ENCODE peak calls at places on chromosomes 13 and 19, in nine cellular contexts. One of them, this sample, is unnamed. For H3K36me3, the result is how much of the 10 kb centered on the place peaks cover.

GRCh38 chr13:98293570-98294142 is 116.6 kb upstream of the RNF113B start:
- DNase-seq in naive thymus-derived CD4-positive, alpha-beta T cell: no peak
- DNase-seq in CD8-positive, alpha-beta T cell: no peak
- DNase-seq in GM23248: peak
- DNase-seq in esophagus squamous epithelium: no peak
- DNase-seq in mucosa of descending colon: no peak
- DNase-seq in psoas muscle: no peak
- DNase-seq in suprapubic skin: no peak
- DNase-seq in heart left ventricle: no peak
- DNase-seq in this sample: no peak

GRCh38 chr19:47507031-47507430 is 7.8 kb downstream of the NAPA start:
- DNase-seq in mucosa of descending colon: no peak
- DNase-seq in psoas muscle: no peak
- DNase-seq in GM23248: no peak
- DNase-seq in naive thymus-derived CD4-positive, alpha-beta T cell: no peak
- DNase-seq in heart left ventricle: no peak
- DNase-seq in esophagus squamous epithelium: no peak
- DNase-seq in CD8-positive, alpha-beta T cell: no peak
- DNase-seq in suprapubic skin: no peak
- DNase-seq in this sample: no peak

GRCh38 chr19:1232231-1232637 is 5.6 kb downstream of the CBARP start:
- DNase-seq in psoas muscle: no peak
- DNase-seq in naive thymus-derived CD4-positive, alpha-beta T cell: no peak
- DNase-seq in CD8-positive, alpha-beta T cell: no peak
- DNase-seq in esophagus squamous epithelium: no peak
- DNase-seq in heart left ventricle: no peak
- DNase-seq in mucosa of descending colon: no peak
- DNase-seq in suprapubic skin: no peak
- DNase-seq in GM23248: no peak
- DNase-seq in this sample: no peak

GRCh38 chr19:29293736-29294342 is 80.9 kb upstream of the UQCRFS1 start:
- DNase-seq in esophagus squamous epithelium: no peak
- DNase-seq in GM23248: peak
- DNase-seq in suprapubic skin: no peak
- DNase-seq in naive thymus-derived CD4-positive, alpha-beta T cell: no peak
- DNase-seq in psoas muscle: no peak
- DNase-seq in mucosa of descending colon: no peak
- DNase-seq in heart left ventricle: no peak
- DNase-seq in CD8-positive, alpha-beta T cell: no peak
- DNase-seq in this sample: no peak

GRCh38 chr13:91776650-91777193 is 378.3 kb downstream of the GPC5 start:
- DNase-seq in CD8-positive, alpha-beta T cell: no peak
- DNase-seq in heart left ventricle: no peak
- DNase-seq in psoas muscle: no peak
- DNase-seq in esophagus squamous epithelium: no peak
- DNase-seq in mucosa of descending colon: no peak
- DNase-seq in naive thymus-derived CD4-positive, alpha-beta T cell: no peak
- DNase-seq in GM23248: no peak
- DNase-seq in suprapubic skin: no peak
- DNase-seq in this sample: no peak

GRCh38 chr13:20291675-20292074 is 59.6 kb upstream of the GJB6 start:
- DNase-seq in naive thymus-derived CD4-positive, alpha-beta T cell: no peak
- DNase-seq in CD8-positive, alpha-beta T cell: no peak
- DNase-seq in heart left ventricle: no peak
- DNase-seq in esophagus squamous epithelium: no peak
- DNase-seq in suprapubic skin: no peak
- DNase-seq in mucosa of descending colon: no peak
- DNase-seq in psoas muscle: no peak
- DNase-seq in GM23248: no peak
- DNase-seq in this sample: no peak

GRCh38 chr13:21759911-21760310 is 89.0 kb downstream of the FGF9 start:
- DNase-seq in GM23248: no peak
- DNase-seq in CD8-positive, alpha-beta T cell: no peak
- DNase-seq in heart left ventricle: no peak
- DNase-seq in mucosa of descending colon: no peak
- DNase-seq in esophagus squamous epithelium: no peak
- DNase-seq in psoas muscle: no peak
- DNase-seq in suprapubic skin: no peak
- DNase-seq in naive thymus-derived CD4-positive, alpha-beta T cell: no peak
- DNase-seq in this sample: no peak

GRCh38 chr13:77918391-77919261 is at the start of gene EDNRB:
- DNase-seq in heart left ventricle: peak
- DNase-seq in GM23248: peak
- DNase-seq in naive thymus-derived CD4-positive, alpha-beta T cell: no peak
- DNase-seq in psoas muscle: peak
- DNase-seq in esophagus squamous epithelium: no peak
- DNase-seq in CD8-positive, alpha-beta T cell: no peak
- DNase-seq in suprapubic skin: peak
- DNase-seq in mucosa of descending colon: peak
- DNase-seq in this sample: no peak

GRCh38 chr19:17497149-17497798 is 14.2 kb upstream of the PGLS start:
- DNase-seq in psoas muscle: no peak
- DNase-seq in naive thymus-derived CD4-positive, alpha-beta T cell: no peak
- DNase-seq in esophagus squamous epithelium: no peak
- DNase-seq in GM23248: no peak
- DNase-seq in suprapubic skin: no peak
- DNase-seq in CD8-positive, alpha-beta T cell: no peak
- DNase-seq in mucosa of descending colon: no peak
- DNase-seq in heart left ventricle: no peak
- DNase-seq in this sample: no peak

GRCh38 chr19:33394006-33394722 is 20.7 kb downstream of the CEBPG start:
- DNase-seq in suprapubic skin: peak
- DNase-seq in esophagus squamous epithelium: no peak
- DNase-seq in heart left ventricle: peak
- DNase-seq in mucosa of descending colon: no peak
- DNase-seq in CD8-positive, alpha-beta T cell: no peak
- DNase-seq in naive thymus-derived CD4-positive, alpha-beta T cell: no peak
- DNase-seq in GM23248: peak
- DNase-seq in psoas muscle: peak
- DNase-seq in this sample: no peak

GRCh38 chr13:56773148-56773547 is 367.6 kb upstream of the PRR20A start:
- DNase-seq in suprapubic skin: no peak
- DNase-seq in psoas muscle: no peak
- DNase-seq in heart left ventricle: no peak
- DNase-seq in GM23248: no peak
- DNase-seq in esophagus squamous epithelium: no peak
- DNase-seq in mucosa of descending colon: no peak
- DNase-seq in naive thymus-derived CD4-positive, alpha-beta T cell: no peak
- DNase-seq in CD8-positive, alpha-beta T cell: no peak
- DNase-seq in this sample: no peak

GRCh38 chr19:19147344-19147743 is 9.1 kb upstream of the TMEM161A start:
- DNase-seq in esophagus squamous epithelium: no peak
- DNase-seq in psoas muscle: no peak
- DNase-seq in naive thymus-derived CD4-positive, alpha-beta T cell: no peak
- DNase-seq in heart left ventricle: no peak
- DNase-seq in CD8-positive, alpha-beta T cell: no peak
- DNase-seq in GM23248: no peak
- DNase-seq in suprapubic skin: no peak
- DNase-seq in mucosa of descending colon: no peak
- DNase-seq in this sample: no peak

GRCh38 chr19:19146865-19147264 is 8.6 kb upstream of the TMEM161A start:
- DNase-seq in mucosa of descending colon: no peak
- DNase-seq in naive thymus-derived CD4-positive, alpha-beta T cell: no peak
- DNase-seq in heart left ventricle: no peak
- DNase-seq in psoas muscle: no peak
- DNase-seq in GM23248: no peak
- DNase-seq in esophagus squamous epithelium: no peak
- DNase-seq in suprapubic skin: no peak
- DNase-seq in CD8-positive, alpha-beta T cell: no peak
- DNase-seq in this sample: no peak

GRCh38 chr19:19145281-19145999 is 7.2 kb upstream of the TMEM161A start:
- DNase-seq in mucosa of descending colon: no peak
- DNase-seq in heart left ventricle: no peak
- DNase-seq in suprapubic skin: no peak
- DNase-seq in esophagus squamous epithelium: no peak
- DNase-seq in naive thymus-derived CD4-positive, alpha-beta T cell: no peak
- DNase-seq in psoas muscle: no peak
- DNase-seq in CD8-positive, alpha-beta T cell: no peak
- DNase-seq in GM23248: no peak
- DNase-seq in this sample: no peak

GRCh38 chr19:19149402-19149801 is 11.1 kb upstream of the TMEM161A start:
- DNase-seq in heart left ventricle: no peak
- DNase-seq in psoas muscle: no peak
- DNase-seq in suprapubic skin: no peak
- DNase-seq in GM23248: no peak
- DNase-seq in naive thymus-derived CD4-positive, alpha-beta T cell: no peak
- DNase-seq in mucosa of descending colon: no peak
- DNase-seq in esophagus squamous epithelium: no peak
- DNase-seq in CD8-positive, alpha-beta T cell: no peak
- DNase-seq in this sample: no peak

GRCh38 chr19:19146000-19146608 is 7.8 kb upstream of the TMEM161A start:
- DNase-seq in CD8-positive, alpha-beta T cell: peak
- DNase-seq in esophagus squamous epithelium: no peak
- DNase-seq in psoas muscle: peak
- DNase-seq in suprapubic skin: peak
- DNase-seq in mucosa of descending colon: peak
- DNase-seq in naive thymus-derived CD4-positive, alpha-beta T cell: peak
- DNase-seq in heart left ventricle: peak
- DNase-seq in GM23248: peak
- DNase-seq in this sample: peak
- H3K4me3 ChIP-seq in CD8-positive, alpha-beta T cell: no peak
- H3K4me3 ChIP-seq in esophagus squamous epithelium: no peak
- H3K4me3 ChIP-seq in psoas muscle: peak
- H3K4me3 ChIP-seq in suprapubic skin: no peak
- H3K4me3 ChIP-seq in mucosa of descending colon: no peak
- H3K4me3 ChIP-seq in naive thymus-derived CD4-positive, alpha-beta T cell: no peak
- H3K4me3 ChIP-seq in heart left ventricle: no peak
- H3K4me3 ChIP-seq in GM23248: peak
- H3K4me3 ChIP-seq in this sample: no peak

DNA sequence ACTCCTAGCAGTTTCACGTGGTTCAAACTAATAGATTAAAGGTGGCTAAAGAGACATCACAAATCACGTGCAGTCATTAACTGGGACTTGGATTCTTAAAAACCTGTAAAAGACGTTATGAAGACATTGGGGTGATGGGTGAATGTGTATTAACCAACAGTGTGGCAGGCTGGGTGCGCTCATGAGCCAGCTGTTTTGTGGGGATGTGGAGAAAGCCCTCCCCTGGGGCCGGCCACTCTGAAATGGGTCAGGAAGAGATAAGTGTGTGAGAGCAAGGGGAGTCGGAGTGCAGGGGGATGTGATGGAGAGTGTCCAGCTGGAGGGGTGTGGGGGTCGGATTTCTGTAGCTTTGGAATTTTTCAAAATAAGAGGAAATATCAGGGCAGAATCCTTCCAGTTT is 10.4 kb downstream of the UPF1 start:
- DNase-seq in CD8-positive, alpha-beta T cell: no peak
- DNase-seq in heart left ventricle: no peak
- DNase-seq in suprapubic skin: no peak
- DNase-seq in mucosa of descending colon: no peak
- DNase-seq in esophagus squamous epithelium: no peak
- DNase-seq in psoas muscle: no peak
- DNase-seq in GM23248: no peak
- DNase-seq in naive thymus-derived CD4-positive, alpha-beta T cell: no peak
- DNase-seq in this sample: no peak
- H3K36me3 ChIP-seq in CD8-positive, alpha-beta T cell: under half
- H3K36me3 ChIP-seq in heart left ventricle: under half
- H3K36me3 ChIP-seq in suprapubic skin: under half
- H3K36me3 ChIP-seq in mucosa of descending colon: under half
- H3K36me3 ChIP-seq in esophagus squamous epithelium: under half
- H3K36me3 ChIP-seq in psoas muscle: under half
- H3K36me3 ChIP-seq in GM23248: under half
- H3K36me3 ChIP-seq in naive thymus-derived CD4-positive, alpha-beta T cell: under half
- H3K36me3 ChIP-seq in this sample: under half

GRCh38 chr19:5436948-5437306 is 18.3 kb upstream of the ZNRF4 start:
- DNase-seq in naive thymus-derived CD4-positive, alpha-beta T cell: no peak
- DNase-seq in heart left ventricle: no peak
- DNase-seq in esophagus squamous epithelium: no peak
- DNase-seq in suprapubic skin: no peak
- DNase-seq in GM23248: no peak
- DNase-seq in psoas muscle: no peak
- DNase-seq in CD8-positive, alpha-beta T cell: no peak
- DNase-seq in mucosa of descending colon: no peak
- DNase-seq in this sample: no peak

GRCh38 chr19:5434970-5435641 is 20.1 kb upstream of the ZNRF4 start:
- DNase-seq in psoas muscle: no peak
- DNase-seq in CD8-positive, alpha-beta T cell: no peak
- DNase-seq in mucosa of descending colon: no peak
- DNase-seq in naive thymus-derived CD4-positive, alpha-beta T cell: no peak
- DNase-seq in esophagus squamous epithelium: no peak
- DNase-seq in heart left ventricle: no peak
- DNase-seq in GM23248: peak
- DNase-seq in suprapubic skin: no peak
- DNase-seq in this sample: no peak

GRCh38 chr19:5434351-5434917 is 20.8 kb upstream of the ZNRF4 start:
- DNase-seq in naive thymus-derived CD4-positive, alpha-beta T cell: no peak
- DNase-seq in CD8-positive, alpha-beta T cell: no peak
- DNase-seq in GM23248: peak
- DNase-seq in suprapubic skin: no peak
- DNase-seq in esophagus squamous epithelium: no peak
- DNase-seq in psoas muscle: no peak
- DNase-seq in mucosa of descending colon: no peak
- DNase-seq in heart left ventricle: no peak
- DNase-seq in this sample: no peak

GRCh38 chr19:5436101-5436947 is 18.9 kb upstream of the ZNRF4 start:
- DNase-seq in heart left ventricle: no peak
- DNase-seq in CD8-positive, alpha-beta T cell: no peak
- DNase-seq in mucosa of descending colon: no peak
- DNase-seq in GM23248: peak
- DNase-seq in naive thymus-derived CD4-positive, alpha-beta T cell: no peak
- DNase-seq in esophagus squamous epithelium: no peak
- DNase-seq in suprapubic skin: no peak
- DNase-seq in psoas muscle: no peak
- DNase-seq in this sample: no peak

DNA sequence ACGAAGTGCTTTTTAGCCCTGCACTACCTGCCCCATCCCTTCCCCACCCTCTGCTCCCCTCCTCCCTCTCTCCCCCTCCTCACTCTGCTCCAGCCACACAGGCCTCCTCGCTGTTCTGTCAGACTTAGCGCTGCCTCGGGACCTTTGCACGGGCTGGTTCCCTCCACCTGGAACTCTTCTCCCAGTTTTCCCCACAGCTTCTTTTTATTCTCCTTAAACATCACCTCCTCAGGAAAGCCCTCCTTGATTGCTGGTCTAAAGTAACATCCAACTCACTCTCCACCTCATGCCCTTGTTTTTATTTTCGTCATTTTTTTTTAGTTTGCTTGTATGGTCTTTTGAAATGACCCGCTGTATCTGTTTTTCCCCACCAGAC is 19.6 kb upstream of the ZNRF4 start:
- DNase-seq in GM23248: peak
- DNase-seq in naive thymus-derived CD4-positive, alpha-beta T cell: no peak
- DNase-seq in CD8-positive, alpha-beta T cell: no peak
- DNase-seq in heart left ventricle: no peak
- DNase-seq in esophagus squamous epithelium: no peak
- DNase-seq in mucosa of descending colon: no peak
- DNase-seq in suprapubic skin: no peak
- DNase-seq in psoas muscle: no peak
- DNase-seq in this sample: no peak
- H3K4me3 ChIP-seq in GM23248: no peak
- H3K4me3 ChIP-seq in naive thymus-derived CD4-positive, alpha-beta T cell: no peak
- H3K4me3 ChIP-seq in CD8-positive, alpha-beta T cell: no peak
- H3K4me3 ChIP-seq in heart left ventricle: no peak
- H3K4me3 ChIP-seq in esophagus squamous epithelium: no peak
- H3K4me3 ChIP-seq in mucosa of descending colon: no peak
- H3K4me3 ChIP-seq in suprapubic skin: no peak
- H3K4me3 ChIP-seq in psoas muscle: no peak
- H3K4me3 ChIP-seq in this sample: no peak

DNA sequence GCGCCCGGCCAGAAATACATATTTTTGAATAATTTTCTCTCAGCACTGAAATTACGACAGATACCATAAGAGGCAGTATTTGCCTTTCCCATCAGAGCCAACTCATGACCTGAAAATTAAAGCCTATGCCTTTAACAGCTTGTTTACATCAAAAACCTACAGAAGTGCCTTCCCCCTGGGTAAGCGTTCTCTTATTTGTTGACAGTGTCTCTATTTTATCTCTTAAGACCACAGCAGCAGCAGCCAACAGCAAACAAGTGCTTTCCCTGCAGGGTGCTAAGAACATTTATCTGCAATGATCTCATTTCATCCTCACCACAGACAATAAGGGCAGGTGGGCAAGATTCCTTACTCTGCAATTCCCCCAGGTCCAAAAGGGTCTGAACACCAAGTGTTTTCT is 6.0 kb downstream of the AKAP8L start:
- DNase-seq in naive thymus-derived CD4-positive, alpha-beta T cell: no peak
- DNase-seq in CD8-positive, alpha-beta T cell: no peak
- DNase-seq in GM23248: no peak
- DNase-seq in psoas muscle: no peak
- DNase-seq in esophagus squamous epithelium: no peak
- DNase-seq in heart left ventricle: no peak
- DNase-seq in mucosa of descending colon: no peak
- DNase-seq in suprapubic skin: no peak
- DNase-seq in this sample: no peak
- H3K36me3 ChIP-seq in naive thymus-derived CD4-positive, alpha-beta T cell: under half
- H3K36me3 ChIP-seq in CD8-positive, alpha-beta T cell: under half
- H3K36me3 ChIP-seq in GM23248: under half
- H3K36me3 ChIP-seq in psoas muscle: under half
- H3K36me3 ChIP-seq in esophagus squamous epithelium: under half
- H3K36me3 ChIP-seq in heart left ventricle: under half
- H3K36me3 ChIP-seq in mucosa of descending colon: under half
- H3K36me3 ChIP-seq in suprapubic skin: under half
- H3K36me3 ChIP-seq in this sample: under half